ENCODE peak calls at places on chromosomes 16 and 17, in nine cellular contexts. Z is gastrocnemius medialis; M is T-helper 17 cell; A is neural progenitor cell; Y is SK-N-SH; E is EL; R is stimulated activated CD4-positive, alpha-beta T cell treated with anti-CD3 and anti-CD28 coated beads, Interleukin-12 subunit alpha, Interleukin-12 subunit beta, amount 100 ng/mL, for 48 hours; J is KBM-7; K is adrenal gland. V is an unnamed sample.

GRCh38 chr16:88748364-88748763 is 36.7 kb downstream of the PIEZO1 start:
- DNase-seq in Y (no peak), K (no peak), E (no peak), Z (no peak), M (no peak), J (no peak), A (no peak), R (no peak), V (no peak)

GRCh38 chr17:50721194-50722010 is 2.0 kb downstream of the LUC7L3 start:
- DNase-seq in M (no peak), K (no peak), J (peak), Z (no peak), R (no peak), Y (peak), A (no peak), E (no peak), V (no peak)

GRCh38 chr16:69745232-69745612 is 9.5 kb downstream of the NOB1 start:
- DNase-seq in Z (no peak), E (no peak), J (no peak), M (no peak), A (no peak), Y (no peak), K (no peak), R (no peak), V (no peak)

GRCh38 chr16:85582177-85582888 is 30.8 kb upstream of the GSE1 start:
- DNase-seq in A (no peak), Z (no peak), M (no peak), Y (no peak), E (no peak), J (no peak), K (no peak), R (no peak), V (no peak)

GRCh38 chr17:57892146-57892819 is 42.4 kb upstream of the MRPS23 start:
- DNase-seq in R (peak), E (peak), A (peak), J (peak), Y (peak), K (peak), Z (peak), M (peak), V (no peak)

GRCh38 chr16:80105160-80105559 is 435.6 kb upstream of the DYNLRB2 start:
- DNase-seq in Y (no peak), R (no peak), J (no peak), M (no peak), E (peak), A (no peak), K (no peak), Z (no peak), V (no peak)

GRCh38 chr17:44623070-44623725 is 33.1 kb upstream of the MEIOC start:
- DNase-seq in A (no peak), K (no peak), J (no peak), Y (no peak), Z (no peak), E (no peak), R (no peak), M (no peak), V (no peak)

GRCh38 chr17:63988741-63989621 is 9.2 kb upstream of the PRR29 start:
- DNase-seq in R (no peak), A (peak), E (no peak), Z (peak), M (no peak), Y (no peak), J (no peak), K (no peak), V (no peak)

GRCh38 chr16:57645691-57646387 is 17.4 kb downstream of the ADGRG1 start:
- DNase-seq in Y (no peak), Z (no peak), A (no peak), K (peak), M (no peak), E (peak), R (no peak), J (no peak), V (no peak)

GRCh38 chr17:42421479-42422332 is 1.4 kb downstream of the CAVIN1 start:
- DNase-seq in J (no peak), R (no peak), E (peak), Y (peak), K (no peak), Z (no peak), M (no peak), A (peak), V (no peak)

GRCh38 chr17:60602385-60602742 is 2.4 kb downstream of the PPM1D start:
- DNase-seq in M (no peak), J (no peak), E (peak), K (no peak), Z (no peak), R (no peak), Y (no peak), A (peak), V (no peak)

GRCh38 chr16:55323637-55324490 is at the start of gene IRX6:
- DNase-seq in A (peak), Y (peak), Z (no peak), M (no peak), R (no peak), K (peak), E (no peak), J (no peak), V (no peak)

GRCh38 chr17:9644910-9645751 is at the start of gene USP43:
- DNase-seq in R (no peak), A (peak), K (no peak), Y (peak), Z (no peak), J (peak), M (peak), E (peak), V (peak)

GRCh38 chr16:54102888-54103866 is 183.4 kb downstream of the IRX3 start:
- DNase-seq in M (no peak), K (no peak), E (no peak), Y (no peak), R (no peak), A (no peak), J (no peak), Z (no peak), V (no peak)

GRCh38 chr16:59224426-59224825 is 490.3 kb upstream of the GOT2 start:
- DNase-seq in A (no peak), M (no peak), K (no peak), E (no peak), Y (no peak), Z (no peak), R (no peak), J (no peak), V (no peak)

GRCh38 chr17:72977768-72978417 is 114.6 kb downstream of the SLC39A11 start:
- DNase-seq in A (no peak), M (no peak), E (peak), Y (no peak), K (no peak), R (no peak), J (peak), Z (no peak), V (peak)

GRCh38 chr16:87702325-87702811 is 63.4 kb downstream of the KLHDC4 start:
- DNase-seq in J (peak), M (no peak), Y (peak), K (no peak), E (no peak), A (peak), R (peak), Z (no peak), V (no peak)

GRCh38 chr16:49856741-49857330 is 924 bp upstream of the ZNF423 start:
- DNase-seq in J (peak), K (peak), M (no peak), Y (peak), A (peak), E (peak), R (no peak), Z (peak), V (no peak)

GRCh38 chr17:79005063-79005861 is 4.3 kb downstream of the CANT1 start:
- DNase-seq in R (no peak), Z (no peak), Y (no peak), M (no peak), J (no peak), E (no peak), A (no peak), K (peak), V (no peak)